ENCODE peak calls at places on chromosomes 7 and 10, in seven cellular contexts. L is IMR-90, C is neuronal stem cell, M is mesenchymal stem cell, Z is H1, W is mesendoderm, O is trophoblast cell. Y is an unnamed sample.

GRCh38 chr7:159049266-159050025 is 95.2 kb downstream of the VIPR2 start:
- DNase-seq in C (no peak), O (peak), W (no peak), Z (no peak), M (no peak), L (no peak), Y (peak)

GRCh38 chr7:771241-772004 is 44.3 kb upstream of the PRKAR1B start:
- DNase-seq in C (no peak), L (peak), M (peak), Z (no peak), O (no peak), W (no peak), Y (no peak)

GRCh38 chr7:1717095-1717483 is 47.0 kb downstream of the ELFN1 start:
- DNase-seq in M (no peak), Z (no peak), C (no peak), W (no peak), O (no peak), L (no peak), Y (no peak)

GRCh38 chr7:140160308-140160707 is 16.5 kb downstream of the KDM7A start:
- DNase-seq in O (no peak), C (no peak), M (no peak), L (no peak), Z (no peak), W (peak), Y (no peak)

GRCh38 chr10:69866688-69867461 is 65.2 kb downstream of the COL13A1 start:
- DNase-seq in M (peak), Z (no peak), L (peak), O (no peak), C (peak), W (peak), Y (peak)

GRCh38 chr7:143376396-143376795 is 4.7 kb upstream of the ZYX start:
- DNase-seq in M (no peak), W (no peak), L (no peak), O (no peak), C (no peak), Z (no peak), Y (peak)

GRCh38 chr10:124341768-124342135 is 77.0 kb downstream of the OAT start:
- DNase-seq in L (no peak), M (no peak), W (no peak), C (no peak), O (no peak), Z (no peak), Y (no peak)

GRCh38 chr7:77370606-77371005 is 45.5 kb downstream of the GSAP start:
- DNase-seq in L (no peak), M (no peak), O (no peak), Z (no peak), C (no peak), W (no peak), Y (no peak)

GRCh38 chr7:2116086-2116810 is 116.5 kb downstream of the MAD1L1 start:
- DNase-seq in M (no peak), L (peak), W (no peak), O (no peak), C (no peak), Z (no peak), Y (no peak)

GRCh38 chr10:69880301-69881081 is 78.8 kb downstream of the COL13A1 start:
- DNase-seq in M (no peak), O (no peak), Z (no peak), C (no peak), L (no peak), W (no peak), Y (no peak)

GRCh38 chr10:5958077-5958476 is 19.3 kb downstream of the IL15RA start:
- DNase-seq in W (no peak), L (peak), C (no peak), M (peak), O (no peak), Z (no peak), Y (no peak)

GRCh38 chr10:63430091-63430998 is 35.4 kb downstream of the JMJD1C start:
- DNase-seq in C (no peak), L (peak), M (peak), O (peak), W (peak), Z (no peak), Y (no peak)

GRCh38 chr7:103879411-103879810 is 110.0 kb downstream of the RELN start:
- DNase-seq in O (no peak), L (no peak), C (no peak), W (no peak), Z (no peak), M (no peak), Y (no peak)

GRCh38 chr7:25460426-25460825 is 232.1 kb upstream of the NPVF start:
- DNase-seq in W (peak), L (no peak), Z (no peak), C (no peak), O (peak), M (no peak), Y (no peak)

GRCh38 chr10:122590158-122590557 is 29.6 kb downstream of the DMBT1 start:
- DNase-seq in M (no peak), O (no peak), Z (no peak), C (no peak), L (no peak), W (no peak), Y (no peak)

GRCh38 chr10:88557246-88557645 is 25.9 kb downstream of the RNLS start:
- DNase-seq in M (no peak), O (no peak), W (no peak), C (no peak), Z (no peak), L (peak), Y (no peak)

GRCh38 chr10:18079665-18080295 is 60.4 kb upstream of the CACNB2 start:
- DNase-seq in L (peak), M (peak), Z (no peak), C (no peak), W (no peak), O (no peak), Y (no peak)

GRCh38 chr10:14659626-14660196 is 115.0 kb downstream of the FAM107B start:
- DNase-seq in M (no peak), L (no peak), C (no peak), O (peak), Z (no peak), W (no peak), Y (no peak)

GRCh38 chr10:58511765-58512469 is 755 bp upstream of the BICC1 start:
- DNase-seq in C (no peak), L (peak), W (peak), O (peak), M (no peak), Z (no peak), Y (peak)

GRCh38 chr7:95583834-95584621 is 12.3 kb downstream of the PDK4 start:
- DNase-seq in L (no peak), M (no peak), Z (no peak), O (no peak), W (no peak), C (no peak), Y (no peak)

GRCh38 chr10:69043931-69044531 is 43.9 kb upstream of the SRGN start:
- DNase-seq in O (no peak), C (no peak), Z (no peak), W (no peak), L (no peak), M (no peak), Y (no peak)

GRCh38 chr7:132275811-132276210 is 300.5 kb downstream of the PLXNA4 start:
- DNase-seq in M (no peak), L (no peak), Z (no peak), W (no peak), C (no peak), O (no peak), Y (no peak)

GRCh38 chr7:154903083-154903731 is 99.7 kb downstream of the PAXIP1 start:
- DNase-seq in W (no peak), M (no peak), Z (no peak), O (no peak), L (no peak), C (no peak), Y (no peak)

GRCh38 chr10:51468424-51468823 is 231.0 kb downstream of the CSTF2T start:
- DNase-seq in Z (no peak), O (no peak), C (no peak), L (no peak), M (no peak), W (no peak), Y (no peak)

GRCh38 chr10:132095403-132096113 is 29.8 kb downstream of the JAKMIP3 start:
- DNase-seq in M (no peak), C (no peak), W (no peak), O (no peak), L (no peak), Z (no peak), Y (no peak)

GRCh38 chr10:101297901-101298451 is 56.0 kb upstream of the BTRC start:
- DNase-seq in W (peak), L (peak), M (peak), Z (peak), C (peak), O (peak), Y (peak)

GRCh38 chr7:49091519-49091918 is 167.2 kb downstream of the CDC14C start:
- DNase-seq in O (no peak), C (no peak), Z (no peak), M (no peak), W (no peak), L (no peak), Y (no peak)

GRCh38 chr7:49089717-49090116 is 165.4 kb downstream of the CDC14C start:
- DNase-seq in W (peak), C (no peak), L (no peak), Z (no peak), M (no peak), O (no peak), Y (no peak)

GRCh38 chr7:49093218-49093617 is 168.9 kb downstream of the CDC14C start:
- DNase-seq in C (no peak), O (no peak), M (no peak), Z (no peak), W (no peak), L (no peak), Y (no peak)

GRCh38 chr7:49094866-49095265 is 170.5 kb downstream of the CDC14C start:
- DNase-seq in M (no peak), L (no peak), O (no peak), C (no peak), W (no peak), Z (no peak), Y (no peak)

DNA sequence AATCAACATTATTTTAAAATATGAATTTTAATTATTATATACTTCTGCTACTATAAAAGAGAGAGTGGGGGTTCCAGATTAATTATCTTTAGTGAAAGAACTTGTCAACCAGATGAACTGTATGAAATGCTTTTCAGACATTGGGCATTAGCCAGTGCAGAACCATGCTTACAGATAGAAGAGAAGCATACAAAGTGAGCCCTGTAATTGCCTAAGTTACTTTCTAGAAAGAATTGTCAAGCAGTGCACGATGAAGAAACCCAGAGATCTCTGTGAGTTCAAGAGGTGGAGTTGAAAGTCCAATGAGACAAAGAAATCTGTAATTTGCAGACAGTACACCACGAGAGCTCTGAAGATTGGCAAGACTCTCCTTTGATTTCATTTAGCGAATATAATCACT is 166.7 kb downstream of the CDC14C start:
- DNase-seq in M (no peak), O (no peak), C (no peak), W (no peak), Z (no peak), L (no peak), Y (no peak)
- H3K18ac ChIP-seq in M (no peak), O (no peak), C (no peak), W (peak), Z (no peak), L (no peak), Y (no peak)

GRCh38 chr7:29572543-29572942 is 8.9 kb downstream of the PRR15 start:
- DNase-seq in W (no peak), O (no peak), Z (no peak), M (no peak), C (no peak), L (no peak), Y (no peak)

GRCh38 chr7:29565982-29566746 is 2.5 kb downstream of the PRR15 start:
- DNase-seq in M (no peak), W (peak), C (no peak), L (no peak), Z (no peak), O (no peak), Y (peak)

GRCh38 chr7:29573594-29573993 is 10.0 kb downstream of the PRR15 start:
- DNase-seq in C (no peak), M (peak), L (no peak), W (no peak), Z (no peak), O (no peak), Y (no peak)

GRCh38 chr7:29567174-29567573 is 3.5 kb downstream of the PRR15 start:
- DNase-seq in W (no peak), M (no peak), C (no peak), O (no peak), Z (no peak), L (no peak), Y (no peak)

GRCh38 chr7:29569648-29570047 is 6.0 kb downstream of the PRR15 start:
- DNase-seq in Z (no peak), W (no peak), L (no peak), O (peak), C (no peak), M (no peak), Y (no peak)
- H2BK5ac ChIP-seq in Z (no peak), W (no peak), L (no peak), O (no peak), C (no peak), M (no peak), Y (no peak)

DNA sequence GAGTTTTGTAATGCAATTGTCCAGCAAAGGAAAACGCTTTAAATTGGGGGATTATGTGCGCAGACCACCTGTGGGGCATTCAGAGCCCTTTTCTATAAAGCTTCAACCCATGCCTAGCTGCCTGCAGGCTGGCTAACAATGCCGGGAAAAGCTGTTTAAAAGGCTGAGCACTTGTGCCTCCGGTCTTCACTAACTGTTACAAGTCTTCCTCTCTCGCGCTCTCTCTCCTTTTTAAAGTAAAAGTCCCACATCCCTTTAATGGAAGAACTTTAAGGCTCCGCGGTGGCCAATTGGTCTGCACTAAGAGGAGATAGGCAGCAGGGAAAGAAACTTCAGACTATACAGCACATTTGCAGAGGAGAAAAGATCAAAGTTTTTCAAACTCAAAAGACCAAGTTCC is 4.6 kb downstream of the FZD8 start:
- DNase-seq in O (no peak), L (no peak), W (peak), M (peak), Z (no peak), C (peak), Y (peak)
- H3K9ac ChIP-seq in O (no peak), L (no peak), W (no peak), M (no peak), Z (no peak), C (no peak), Y (no peak)

GRCh38 chr7:114758661-114759227 is 163.2 kb upstream of the MDFIC start:
- DNase-seq in Z (no peak), O (no peak), C (no peak), M (no peak), L (no peak), W (no peak), Y (no peak)
- H3K18ac ChIP-seq in Z (no peak), O (no peak), C (no peak), M (no peak), L (no peak), W (no peak), Y (no peak)

DNA sequence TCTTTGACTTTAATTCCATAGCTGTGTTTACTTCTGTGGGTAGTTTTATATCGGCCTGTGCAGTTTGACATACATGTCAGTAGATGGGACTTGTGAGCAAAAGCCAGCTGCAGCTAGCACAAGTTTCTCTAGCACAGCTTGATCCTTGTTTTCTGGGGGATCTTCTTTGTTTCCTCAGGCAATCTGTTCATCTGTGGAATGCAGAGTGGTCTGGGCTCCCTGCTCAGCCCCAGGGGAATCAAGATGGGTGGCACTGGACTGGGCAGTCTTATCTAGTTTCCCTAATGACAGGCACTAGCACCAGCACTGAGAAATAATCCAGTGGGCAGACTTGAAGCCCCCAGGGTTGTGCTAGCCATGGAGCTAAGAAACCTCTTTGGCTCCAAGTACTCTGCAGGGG is 40.8 kb downstream of the CYP2C19 start:
- DNase-seq in O (no peak), Z (no peak), M (no peak), C (peak), W (peak), L (no peak), Y (peak)
- H2BK5ac ChIP-seq in O (no peak), Z (no peak), M (no peak), C (no peak), W (no peak), L (no peak), Y (no peak)